ENCODE peak calls at places on chromosomes 3 and 15, in five cellular contexts. I, J, L, V and W are unnamed samples.
A peak's percentile ranks its signal among the peaks of the same experiment; 100 is the strongest.

GRCh38 chr3:156305672-156306071 is 185.3 kb downstream of the KCNAB1 start:
- DNase-seq in I (no peak), J (no peak), L (no peak), V (no peak), W (no peak)

GRCh38 chr3:28668377-28668721 is 319.7 kb upstream of the AZI2 start:
- DNase-seq in I (no peak), J (no peak), L (no peak), V (no peak), W (no peak)

GRCh38 chr3:76024640-76025039 is 239.3 kb upstream of the ZNF717 start:
- DNase-seq in I (peak; percentile 20), J (no peak), L (no peak), V (no peak), W (no peak)

GRCh38 chr3:139110072-139110830 is 65.6 kb upstream of the PRR23C start:
- DNase-seq in I (no peak), J (peak; percentile 41), L (no peak), V (no peak), W (no peak)

GRCh38 chr15:70854669-70854976 is 666 bp upstream of the LARP6 start:
- DNase-seq in I (no peak), J (no peak), L (peak; percentile 32), V (no peak), W (no peak)

GRCh38 chr15:85831415-85832113 is 36.8 kb upstream of the KLHL25 start:
- DNase-seq in I (peak; percentile 55), J (peak; percentile 64), L (peak; percentile 52), V (peak; percentile 20), W (peak; percentile 72)

GRCh38 chr3:109098245-109098644 is 19.7 kb downstream of the MORC1 start:
- DNase-seq in I (peak; percentile 24), J (no peak), L (no peak), V (no peak), W (no peak)

GRCh38 chr3:187066228-187066995 is 72.9 kb downstream of the RPL39L start:
- DNase-seq in I (peak; percentile 69), J (no peak), L (peak; percentile 8), V (no peak), W (peak; percentile 79)

GRCh38 chr3:141413387-141414140 is 45.3 kb downstream of the ZBTB38 start:
- DNase-seq in I (no peak), J (no peak), L (no peak), V (no peak), W (no peak)

GRCh38 chr3:105722943-105723556 is 145.8 kb downstream of the CBLB start:
- DNase-seq in I (peak; percentile 65), J (no peak), L (no peak), V (no peak), W (no peak)

GRCh38 chr3:65045138-65045537 is 357.3 kb upstream of the ADAMTS9 start:
- DNase-seq in I (no peak), J (no peak), L (no peak), V (no peak), W (no peak)

GRCh38 chr3:126859415-126860246 is 123.3 kb upstream of the PLXNA1 start:
- DNase-seq in I (no peak), J (no peak), L (no peak), V (no peak), W (no peak)

GRCh38 chr3:49566312-49566711 is 12.0 kb downstream of the BSN start:
- DNase-seq in I (peak; percentile 18), J (no peak), L (no peak), V (no peak), W (no peak)

GRCh38 chr3:72977060-72977459 is 19.6 kb upstream of the PPP4R2 start:
- DNase-seq in I (peak; percentile 50), J (no peak), L (no peak), V (no peak), W (no peak)

GRCh38 chr3:196563721-196564225 is 4.6 kb downstream of the WDR53 start:
- DNase-seq in I (no peak), J (no peak), L (peak; percentile 26), V (no peak), W (no peak)

GRCh38 chr3:25182794-25183193 is 245.3 kb upstream of the RARB start:
- DNase-seq in I (no peak), J (peak; percentile 44), L (no peak), V (no peak), W (no peak)

GRCh38 chr3:11373645-11374044 is 101.4 kb downstream of the ATG7 start:
- DNase-seq in I (peak; percentile 52), J (no peak), L (no peak), V (no peak), W (no peak)

GRCh38 chr3:187319699-187320302 is 28.3 kb upstream of the MASP1 start:
- DNase-seq in I (peak; percentile 36), J (peak; percentile 83), L (peak; percentile 58), V (peak; percentile 9), W (peak; percentile 70)

GRCh38 chr3:71450162-71450561 is 133.4 kb downstream of the FOXP1 start:
- DNase-seq in I (no peak), J (no peak), L (no peak), V (no peak), W (no peak)

GRCh38 chr3:115986555-115987207 is 363.4 kb downstream of the GAP43 start:
- DNase-seq in I (peak; percentile 30), J (no peak), L (no peak), V (no peak), W (no peak)

GRCh38 chr15:73319460-73320245 is 49.1 kb downstream of the HCN4 start:
- DNase-seq in I (no peak), J (no peak), L (no peak), V (no peak), W (no peak)

GRCh38 chr15:38195191-38195901 is 57.3 kb upstream of the SPRED1 start:
- DNase-seq in I (no peak), J (no peak), L (no peak), V (no peak), W (no peak)

GRCh38 chr15:98012354-98012753 is 51.9 kb downstream of the ARRDC4 start:
- DNase-seq in I (no peak), J (no peak), L (no peak), V (no peak), W (no peak)

GRCh38 chr3:1275495-1275894 is 182.7 kb downstream of the CNTN6 start:
- DNase-seq in I (peak; percentile 33), J (no peak), L (no peak), V (no peak), W (no peak)

GRCh38 chr3:8458235-8458634 is 43.4 kb upstream of the LMCD1 start:
- DNase-seq in I (no peak), J (no peak), L (no peak), V (no peak), W (no peak)

GRCh38 chr3:25455316-25456232 is 27.5 kb downstream of the RARB start:
- DNase-seq in I (no peak), J (no peak), L (peak; percentile 15), V (no peak), W (peak; percentile 42)

GRCh38 chr3:122183893-122184590 is 574 bp downstream of the CASR start:
- DNase-seq in I (no peak), J (no peak), L (no peak), V (no peak), W (no peak)

GRCh38 chr3:184361932-184362667 is 590 bp downstream of the POLR2H start:
- DNase-seq in I (peak; percentile 76), J (no peak), L (peak; percentile 67), V (no peak), W (peak; percentile 75)

GRCh38 chr15:95175914-95176658 is 944.7 kb downstream of the MCTP2 start:
- DNase-seq in I (no peak), J (no peak), L (no peak), V (no peak), W (no peak)

GRCh38 chr15:32855942-32856341 is 138.1 kb downstream of the GREM1 start:
- DNase-seq in I (no peak), J (no peak), L (peak; percentile 64), V (no peak), W (no peak)

GRCh38 chr3:197428117-197428761 is 127.5 kb downstream of the BDH1 start:
- DNase-seq in I (no peak), J (peak; percentile 76), L (no peak), V (no peak), W (peak; percentile 37)

GRCh38 chr15:34133511-34133910 is 31.6 kb downstream of the PGBD4 start:
- DNase-seq in I (no peak), J (no peak), L (no peak), V (no peak), W (no peak)

GRCh38 chr3:149258298-149258697 is 36.7 kb upstream of the CP start:
- DNase-seq in I (no peak), J (no peak), L (no peak), V (no peak), W (no peak)

GRCh38 chr3:119514637-119515036 is 16.3 kb downstream of the TIMMDC1 start:
- DNase-seq in I (no peak), J (no peak), L (no peak), V (no peak), W (no peak)